ENCODE peak calls at places on chromosomes 7 and 10, in seven cellular contexts. One of them, this sample, is unnamed.

GRCh38 chr10:122163182-122164027 is 107.7 kb upstream of the BTBD16 start:
- DNase-seq in NCI-H460: no peak
- DNase-seq in pons: no peak
- DNase-seq in CD8-positive, alpha-beta T cell: no peak
- DNase-seq in SK-MEL-5: no peak
- DNase-seq in EH: peak
- DNase-seq in activated CD8-positive, alpha-beta memory T cell treated with anti-CD3 and anti-CD28 coated beads for 1 hour: no peak
- DNase-seq in this sample: no peak

GRCh38 chr10:12181065-12181775 is 14.5 kb downstream of the NUDT5 start:
- DNase-seq in NCI-H460: no peak
- DNase-seq in pons: no peak
- DNase-seq in CD8-positive, alpha-beta T cell: peak
- DNase-seq in SK-MEL-5: no peak
- DNase-seq in EH: no peak
- DNase-seq in activated CD8-positive, alpha-beta memory T cell treated with anti-CD3 and anti-CD28 coated beads for 1 hour: peak
- DNase-seq in this sample: peak

GRCh38 chr7:144019457-144019856 is 19.3 kb downstream of the OR6B1 start:
- DNase-seq in NCI-H460: peak
- DNase-seq in pons: peak
- DNase-seq in CD8-positive, alpha-beta T cell: no peak
- DNase-seq in SK-MEL-5: no peak
- DNase-seq in EH: peak
- DNase-seq in activated CD8-positive, alpha-beta memory T cell treated with anti-CD3 and anti-CD28 coated beads for 1 hour: no peak
- DNase-seq in this sample: peak

GRCh38 chr10:26460736-26461135 is 22.6 kb downstream of the APBB1IP start:
- DNase-seq in NCI-H460: no peak
- DNase-seq in pons: no peak
- DNase-seq in CD8-positive, alpha-beta T cell: no peak
- DNase-seq in SK-MEL-5: no peak
- DNase-seq in EH: no peak
- DNase-seq in activated CD8-positive, alpha-beta memory T cell treated with anti-CD3 and anti-CD28 coated beads for 1 hour: no peak
- DNase-seq in this sample: no peak

GRCh38 chr7:128794436-128794835 is 2.7 kb downstream of the CCDC136 start:
- DNase-seq in NCI-H460: no peak
- DNase-seq in pons: no peak
- DNase-seq in CD8-positive, alpha-beta T cell: no peak
- DNase-seq in SK-MEL-5: no peak
- DNase-seq in EH: no peak
- DNase-seq in activated CD8-positive, alpha-beta memory T cell treated with anti-CD3 and anti-CD28 coated beads for 1 hour: no peak
- DNase-seq in this sample: no peak

GRCh38 chr7:22361795-22362194 is 4.8 kb upstream of the RAPGEF5 start:
- DNase-seq in NCI-H460: no peak
- DNase-seq in pons: no peak
- DNase-seq in CD8-positive, alpha-beta T cell: no peak
- DNase-seq in SK-MEL-5: no peak
- DNase-seq in EH: no peak
- DNase-seq in activated CD8-positive, alpha-beta memory T cell treated with anti-CD3 and anti-CD28 coated beads for 1 hour: no peak
- DNase-seq in this sample: no peak

GRCh38 chr10:60413306-60414012 is 23.8 kb upstream of the ANK3 start:
- DNase-seq in NCI-H460: no peak
- DNase-seq in pons: no peak
- DNase-seq in CD8-positive, alpha-beta T cell: no peak
- DNase-seq in SK-MEL-5: no peak
- DNase-seq in EH: no peak
- DNase-seq in activated CD8-positive, alpha-beta memory T cell treated with anti-CD3 and anti-CD28 coated beads for 1 hour: no peak
- DNase-seq in this sample: no peak

GRCh38 chr10:8181496-8182174 is 127.1 kb downstream of the GATA3 start:
- DNase-seq in NCI-H460: no peak
- DNase-seq in pons: no peak
- DNase-seq in CD8-positive, alpha-beta T cell: no peak
- DNase-seq in SK-MEL-5: no peak
- DNase-seq in EH: no peak
- DNase-seq in activated CD8-positive, alpha-beta memory T cell treated with anti-CD3 and anti-CD28 coated beads for 1 hour: no peak
- DNase-seq in this sample: no peak

GRCh38 chr10:109941193-109941872 is 18.0 kb upstream of the XPNPEP1 start:
- DNase-seq in NCI-H460: no peak
- DNase-seq in pons: no peak
- DNase-seq in CD8-positive, alpha-beta T cell: no peak
- DNase-seq in SK-MEL-5: no peak
- DNase-seq in EH: no peak
- DNase-seq in activated CD8-positive, alpha-beta memory T cell treated with anti-CD3 and anti-CD28 coated beads for 1 hour: no peak
- DNase-seq in this sample: no peak

GRCh38 chr10:97048649-97049427 is 136.9 kb downstream of the SLIT1 start:
- DNase-seq in NCI-H460: no peak
- DNase-seq in pons: no peak
- DNase-seq in CD8-positive, alpha-beta T cell: no peak
- DNase-seq in SK-MEL-5: no peak
- DNase-seq in EH: no peak
- DNase-seq in activated CD8-positive, alpha-beta memory T cell treated with anti-CD3 and anti-CD28 coated beads for 1 hour: no peak
- DNase-seq in this sample: no peak

GRCh38 chr7:2771274-2771711 is 72.8 kb downstream of the GNA12 start:
- DNase-seq in NCI-H460: no peak
- DNase-seq in pons: no peak
- DNase-seq in CD8-positive, alpha-beta T cell: no peak
- DNase-seq in SK-MEL-5: no peak
- DNase-seq in EH: no peak
- DNase-seq in activated CD8-positive, alpha-beta memory T cell treated with anti-CD3 and anti-CD28 coated beads for 1 hour: no peak
- DNase-seq in this sample: no peak

GRCh38 chr7:105600720-105601550 is 19.6 kb upstream of the EFCAB10 start:
- DNase-seq in NCI-H460: no peak
- DNase-seq in pons: no peak
- DNase-seq in CD8-positive, alpha-beta T cell: no peak
- DNase-seq in SK-MEL-5: no peak
- DNase-seq in EH: peak
- DNase-seq in activated CD8-positive, alpha-beta memory T cell treated with anti-CD3 and anti-CD28 coated beads for 1 hour: no peak
- DNase-seq in this sample: no peak

GRCh38 chr10:89954787-89955566 is 253.6 kb downstream of the KIF20B start:
- DNase-seq in NCI-H460: no peak
- DNase-seq in pons: no peak
- DNase-seq in CD8-positive, alpha-beta T cell: no peak
- DNase-seq in SK-MEL-5: peak
- DNase-seq in EH: no peak
- DNase-seq in activated CD8-positive, alpha-beta memory T cell treated with anti-CD3 and anti-CD28 coated beads for 1 hour: no peak
- DNase-seq in this sample: no peak

GRCh38 chr7:156684251-156684650 is 43.7 kb downstream of the RNF32 start:
- DNase-seq in NCI-H460: no peak
- DNase-seq in pons: no peak
- DNase-seq in CD8-positive, alpha-beta T cell: no peak
- DNase-seq in SK-MEL-5: no peak
- DNase-seq in EH: no peak
- DNase-seq in activated CD8-positive, alpha-beta memory T cell treated with anti-CD3 and anti-CD28 coated beads for 1 hour: no peak
- DNase-seq in this sample: no peak

GRCh38 chr10:71706216-71707121 is 13.1 kb downstream of the C10orf105 start:
- DNase-seq in NCI-H460: no peak
- DNase-seq in pons: no peak
- DNase-seq in CD8-positive, alpha-beta T cell: no peak
- DNase-seq in SK-MEL-5: no peak
- DNase-seq in EH: no peak
- DNase-seq in activated CD8-positive, alpha-beta memory T cell treated with anti-CD3 and anti-CD28 coated beads for 1 hour: no peak
- DNase-seq in this sample: no peak

GRCh38 chr7:145360511-145361100 is 524.8 kb upstream of the TPK1 start:
- DNase-seq in NCI-H460: no peak
- DNase-seq in pons: no peak
- DNase-seq in CD8-positive, alpha-beta T cell: no peak
- DNase-seq in SK-MEL-5: no peak
- DNase-seq in EH: no peak
- DNase-seq in activated CD8-positive, alpha-beta memory T cell treated with anti-CD3 and anti-CD28 coated beads for 1 hour: no peak
- DNase-seq in this sample: no peak

This sample was measured in astrocyte.